ENCODE peak calls at places on chromosomes 4 and X, in nine cellular contexts. X is testis; F is psoas muscle; L is stomach; W is aorta; U is CD8-positive, alpha-beta T cell; R is CD8-positive, alpha-beta memory T cell; V is endothelial cell of umbilical vein; Q is cardiac muscle cell. J is an unnamed sample. For H3K4me1 and H3K27me3, the result is how much of the 10 kb centered on the place peaks cover.

GRCh38 chr4:99324978-99325377 is 3.8 kb upstream of the ADH1B start:
- DNase-seq in W (peak), L (peak), F (peak), U (no peak), R (no peak), Q (peak), V (no peak), X (peak), J (no peak)

GRCh38 chr4:108029731-108030130 is 40.0 kb downstream of the HADH start:
- DNase-seq in L (no peak), R (no peak), U (no peak), F (no peak), V (no peak), Q (no peak), X (no peak), W (no peak), J (no peak)

GRCh38 chr4:4685810-4686209 is 144.0 kb upstream of the STX18 start:
- DNase-seq in U (no peak), X (no peak), L (no peak), Q (peak), V (no peak), F (no peak), R (no peak), W (no peak), J (no peak)

GRCh38 chrX:154918060-154918483 is 31.9 kb downstream of the F8A1 start:
- DNase-seq in U (peak), F (peak), W (peak), Q (peak), X (peak), L (peak), R (peak), V (peak), J (no peak)

GRCh38 chr4:3317011-3317655 is 24.3 kb downstream of the RGS12 start:
- DNase-seq in V (no peak), R (no peak), X (no peak), F (no peak), L (peak), W (peak), Q (no peak), U (peak), J (no peak)

GRCh38 chr4:185573651-185574199 is 38.4 kb upstream of the PDLIM3 start:
- DNase-seq in V (peak), X (no peak), R (no peak), U (no peak), L (no peak), F (peak), Q (peak), W (peak), J (peak)

GRCh38 chrX:108070891-108071290 is 20.5 kb downstream of the PSMD10 start:
- DNase-seq in X (no peak), V (peak), R (no peak), L (no peak), F (no peak), Q (peak), W (no peak), U (no peak), J (no peak)

GRCh38 chr4:129282293-129282692 is 186.3 kb downstream of the C4orf33 start:
- DNase-seq in F (no peak), L (no peak), V (no peak), Q (no peak), X (no peak), R (no peak), W (no peak), U (no peak), J (no peak)

GRCh38 chrX:24294619-24295018 is 19.2 kb downstream of the SUPT20HL2 start:
- DNase-seq in R (no peak), X (peak), W (peak), U (no peak), L (no peak), Q (peak), F (no peak), V (peak), J (peak)

GRCh38 chr4:122178961-122179360 is 26.8 kb downstream of the BLTP1 start:
- DNase-seq in W (no peak), X (no peak), Q (no peak), L (no peak), F (no peak), V (no peak), U (no peak), R (no peak), J (no peak)

GRCh38 chr4:145481164-145481941 is at the start of gene SMAD1:
- DNase-seq in W (peak), V (peak), F (peak), R (no peak), U (no peak), X (peak), Q (peak), L (peak), J (peak)

GRCh38 chr4:145484240-145484846 is 2.7 kb downstream of the SMAD1 start:
- DNase-seq in V (peak), R (no peak), L (no peak), F (no peak), Q (no peak), U (no peak), X (no peak), W (no peak), J (no peak)

GRCh38 chr4:145480257-145480656 is 1.4 kb upstream of the SMAD1 start:
- DNase-seq in R (no peak), U (no peak), F (no peak), W (no peak), L (no peak), Q (no peak), X (no peak), V (no peak), J (no peak)

GRCh38 chr4:145481942-145482208 is 222 bp downstream of the SMAD1 start:
- DNase-seq in F (no peak), W (no peak), Q (no peak), R (no peak), X (no peak), U (no peak), V (no peak), L (no peak), J (no peak)

GRCh38 chr4:145482209-145483021 is 762 bp downstream of the SMAD1 start:
- DNase-seq in F (peak), X (peak), U (no peak), R (no peak), W (peak), Q (peak), V (peak), L (peak), J (no peak)
- H3K4me3 ChIP-seq in F (peak), X (peak), U (peak), R (peak), W (peak), Q (peak), V (peak), L (peak), J (peak)

GRCh38 chr4:80186666-80187065 is 10.6 kb upstream of the PRDM8 start:
- DNase-seq in U (no peak), X (no peak), V (no peak), Q (no peak), L (no peak), F (no peak), R (no peak), W (no peak), J (no peak)

GRCh38 chr4:80185787-80186548 is 11.3 kb upstream of the PRDM8 start:
- DNase-seq in L (no peak), V (no peak), R (no peak), Q (no peak), W (no peak), F (no peak), X (no peak), U (no peak), J (no peak)

GRCh38 chr4:80184053-80184790 is 13.1 kb upstream of the PRDM8 start:
- DNase-seq in F (peak), X (peak), L (peak), R (peak), Q (peak), U (peak), W (peak), V (peak), J (no peak)

GRCh38 chr4:80183196-80184052 is 13.9 kb upstream of the PRDM8 start:
- DNase-seq in W (peak), Q (peak), F (peak), V (no peak), R (peak), U (no peak), X (no peak), L (no peak), J (no peak)

GRCh38 chr4:80184791-80185756 is 12.2 kb upstream of the PRDM8 start:
- DNase-seq in L (no peak), F (no peak), W (no peak), Q (peak), V (no peak), U (no peak), R (peak), X (no peak), J (no peak)
- H3K4me1 ChIP-seq in L (half or more), F (under half), W (under half), Q (under half), V (under half), U (under half), R (under half), X (under half), J (under half)

DNA sequence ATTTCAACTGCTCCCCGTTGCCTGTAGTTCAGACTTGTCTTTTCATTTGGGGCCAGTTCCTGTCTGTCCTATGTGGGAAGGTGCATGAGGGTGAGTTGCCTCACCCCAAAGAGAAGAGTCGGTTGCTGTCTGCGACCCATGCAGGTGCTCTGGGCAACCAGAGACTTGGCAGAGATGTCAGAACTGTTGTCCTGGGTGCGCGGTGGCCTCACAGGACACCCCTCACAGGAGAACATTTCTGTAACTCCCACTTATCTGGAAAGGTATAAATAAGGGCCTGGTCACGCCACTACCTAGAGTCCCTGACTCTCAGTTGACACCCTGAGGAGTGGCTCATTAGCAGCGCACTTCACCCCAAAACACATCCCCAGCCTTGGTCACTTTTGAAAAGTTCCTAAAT is 9.7 kb upstream of the NAT8L start:
- DNase-seq in U (no peak), Q (no peak), X (no peak), W (no peak), L (no peak), F (no peak), R (peak), V (no peak), J (no peak)
- H3K27me3 ChIP-seq in U (under half), Q (under half), X (under half), W (under half), L (under half), F (under half), R (under half), V (under half), J (under half)

GRCh38 chr4:57119054-57119651 is 9.0 kb upstream of the IGFBP7 start:
- DNase-seq in X (peak), L (no peak), Q (peak), V (peak), R (no peak), W (peak), F (peak), U (no peak), J (no peak)
- H3K4me3 ChIP-seq in X (no peak), L (peak), Q (no peak), V (no peak), R (no peak), W (no peak), F (peak), U (no peak), J (no peak)

GRCh38 chrX:45784590-45784989 is 583.9 kb upstream of the DIPK2B start:
- DNase-seq in R (no peak), U (no peak), F (no peak), V (peak), L (no peak), X (no peak), Q (no peak), W (no peak), J (no peak)
- H3K4me1 ChIP-seq in R (under half), U (under half), F (under half), V (under half), L (under half), X (under half), Q (under half), W (under half), J (under half)

DNA sequence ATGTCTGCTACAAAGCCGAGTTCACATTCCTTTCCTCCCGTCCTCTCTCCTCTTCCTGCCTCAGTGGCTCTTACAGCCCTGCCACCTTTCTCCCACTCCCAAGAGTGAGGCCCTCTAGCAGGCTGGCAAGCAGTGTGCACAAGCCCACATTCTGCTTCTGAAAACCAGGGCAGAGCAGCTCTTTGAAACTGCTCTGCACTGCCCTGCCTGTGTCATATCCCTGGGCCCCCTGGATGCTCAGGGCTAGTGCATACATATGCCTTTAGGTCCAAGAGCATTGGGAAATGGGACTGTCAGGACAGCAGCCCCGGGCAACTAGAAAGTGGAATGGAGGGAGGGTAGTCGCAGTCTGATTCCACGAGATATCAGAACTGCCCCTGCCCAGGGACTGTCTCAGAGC is 42.4 kb downstream of the CNGA2 start:
- DNase-seq in X (no peak), L (no peak), V (no peak), Q (no peak), F (no peak), R (no peak), W (no peak), U (no peak), J (no peak)
- H3K27me3 ChIP-seq in X (under half), L (under half), V (under half), Q (under half), F (under half), R (under half), W (under half), U (under half), J (under half)

GRCh38 chrX:56233682-56234081 is 1.5 kb downstream of the KLF8 start:
- DNase-seq in Q (peak), W (peak), R (no peak), L (no peak), V (no peak), X (peak), F (peak), U (no peak), J (no peak)
- H3K4me3 ChIP-seq in Q (peak), W (peak), R (no peak), L (peak), V (no peak), X (peak), F (peak), U (no peak), J (peak)

GRCh38 chr4:114180481-114180880 is 201.0 kb upstream of the ARSJ start:
- DNase-seq in F (no peak), V (peak), L (no peak), X (peak), Q (peak), U (peak), R (peak), W (peak), J (peak)
- H3K4me1 ChIP-seq in F (under half), V (under half), L (under half), X (under half), Q (under half), U (under half), R (under half), W (under half), J (under half)

J was measured in iPS DF 6.9.